ENCODE peak calls at places on chromosomes 11 and 22, in ten cellular contexts. Q, P, B, T, J, D, Z, L, G and E are unnamed samples.

GRCh38 chr22:35342390-35342789 is 38.5 kb upstream of the HMOX1 start:
- DNase-seq in Z (no peak), J (no peak), Q (no peak), T (no peak), B (no peak), D (no peak), L (no peak), P (no peak), G (no peak), E (no peak)

GRCh38 chr11:9037046-9037780 is 33.4 kb upstream of the NRIP3 start:
- DNase-seq in L (no peak), B (no peak), G (no peak), Q (no peak), Z (no peak), T (no peak), P (no peak), J (no peak), D (no peak), E (no peak)

GRCh38 chr11:113316251-113316650 is 1.9 kb downstream of the TTC12 start:
- DNase-seq in Z (no peak), D (no peak), B (no peak), P (no peak), G (no peak), J (no peak), L (no peak), Q (no peak), T (no peak), E (peak; percentile 70)

GRCh38 chr11:67056640-67057409 is at the start of gene RHOD:
- DNase-seq in Z (peak; percentile 31), D (peak; percentile 61), Q (peak; percentile 26), T (no peak), L (no peak), J (no peak), P (no peak), G (no peak), B (no peak), E (no peak)

GRCh38 chr11:126157326-126158030 is 54.0 kb downstream of the RPUSD4 start:
- DNase-seq in Z (no peak), P (no peak), Q (no peak), D (no peak), J (no peak), G (no peak), B (no peak), T (no peak), L (no peak), E (no peak)

GRCh38 chr11:69542314-69543168 is 61.1 kb downstream of the LINC01488 start:
- DNase-seq in T (no peak), P (no peak), Q (no peak), B (no peak), G (no peak), J (no peak), Z (no peak), L (no peak), D (no peak), E (no peak)

GRCh38 chr11:125091247-125091876 is 20.1 kb downstream of the TMEM218 start:
- DNase-seq in Q (no peak), J (no peak), T (peak; percentile 34), Z (no peak), L (no peak), B (no peak), D (peak; percentile 16), G (peak; percentile 52), P (peak; percentile 58), E (peak; percentile 28)

GRCh38 chr11:76605338-76606074 is 65.0 kb downstream of the LRRC32 start:
- DNase-seq in J (no peak), G (no peak), T (no peak), B (no peak), P (no peak), L (no peak), Q (no peak), Z (no peak), D (peak; percentile 33), E (no peak)

GRCh38 chr22:45878051-45878764 is 98.8 kb downstream of the WNT7B start:
- DNase-seq in Q (no peak), B (no peak), T (no peak), L (no peak), J (no peak), D (no peak), G (peak; percentile 37), Z (no peak), P (no peak), E (no peak)

GRCh38 chr22:31349960-31350359 is 3.8 kb upstream of the PATZ1 start:
- DNase-seq in T (no peak), D (no peak), Q (no peak), P (no peak), L (no peak), J (no peak), Z (no peak), G (no peak), B (no peak), E (no peak)

GRCh38 chr11:129973809-129974208 is 28.8 kb downstream of the PRDM10 start:
- DNase-seq in G (no peak), P (no peak), B (no peak), J (no peak), D (no peak), Z (no peak), L (no peak), Q (no peak), T (no peak), E (no peak)

GRCh38 chr11:69113226-69113625 is 42.5 kb upstream of the SMIM38 start:
- DNase-seq in P (no peak), G (no peak), B (no peak), T (no peak), Z (no peak), Q (no peak), L (no peak), J (no peak), D (no peak), E (no peak)

GRCh38 chr11:77211594-77212251 is 83.7 kb downstream of the MYO7A start:
- DNase-seq in L (no peak), D (no peak), J (no peak), P (no peak), G (no peak), Z (no peak), Q (no peak), T (no peak), B (no peak), E (no peak)

GRCh38 chr11:104728927-104729326 is 169.3 kb downstream of the CASP12 start:
- DNase-seq in B (no peak), Z (no peak), J (no peak), D (no peak), L (no peak), Q (no peak), T (no peak), P (no peak), G (no peak), E (no peak)

GRCh38 chr22:19488884-19489843 is 9.4 kb downstream of the CDC45 start:
- DNase-seq in B (no peak), Z (no peak), Q (no peak), J (no peak), L (no peak), T (no peak), D (no peak), P (no peak), G (no peak), E (no peak)

GRCh38 chr11:3867209-3868071 is 12.0 kb downstream of the STIM1 start:
- DNase-seq in D (no peak), P (no peak), G (no peak), Q (no peak), J (no peak), B (peak; percentile 7), L (no peak), Z (no peak), T (no peak), E (no peak)

GRCh38 chr11:68775951-68776388 is 24.6 kb upstream of the TESMIN start:
- DNase-seq in Z (no peak), G (no peak), D (no peak), Q (no peak), J (no peak), T (no peak), L (no peak), B (no peak), P (no peak), E (no peak)

GRCh38 chr22:19523240-19524169 is 705 bp downstream of the CLDN5 start:
- DNase-seq in P (no peak), Q (peak; percentile 30), J (no peak), B (no peak), Z (peak; percentile 22), G (no peak), L (no peak), D (no peak), T (peak; percentile 53), E (no peak)

GRCh38 chr11:3954448-3955298 is 99.2 kb downstream of the STIM1 start:
- DNase-seq in L (no peak), Q (no peak), D (no peak), J (no peak), G (no peak), B (no peak), T (no peak), Z (no peak), P (no peak), E (no peak)

GRCh38 chr11:14026961-14027360 is 64.4 kb downstream of the SPON1 start:
- DNase-seq in B (no peak), T (no peak), P (no peak), L (no peak), D (no peak), Z (no peak), J (no peak), G (no peak), Q (no peak), E (no peak)

GRCh38 chr11:108198833-108199232 is 23.6 kb downstream of the NPAT start:
- DNase-seq in L (no peak), B (no peak), Q (no peak), G (no peak), J (no peak), Z (no peak), P (no peak), T (no peak), D (no peak), E (no peak)

GRCh38 chr11:130522284-130522961 is 74.0 kb downstream of the ADAMTS15 start:
- DNase-seq in D (peak; percentile 70), Q (no peak), Z (no peak), T (peak; percentile 86), G (no peak), L (no peak), P (peak; percentile 84), B (no peak), J (peak; percentile 58), E (no peak)

GRCh38 chr11:68354181-68354872 is 41.9 kb downstream of the LRP5 start:
- DNase-seq in T (peak; percentile 49), J (no peak), P (peak; percentile 85), L (no peak), Q (no peak), Z (no peak), G (no peak), D (peak; percentile 91), B (no peak), E (no peak)

GRCh38 chr11:125429174-125429707 is 66.8 kb downstream of the FEZ1 start:
- DNase-seq in B (peak; percentile 44), Z (peak; percentile 40), J (peak; percentile 27), G (peak; percentile 42), Q (peak; percentile 12), T (no peak), P (no peak), D (peak; percentile 40), L (peak; percentile 30), E (no peak)

GRCh38 chr22:37898441-37899181 is 7.5 kb upstream of the MICALL1 start:
- DNase-seq in Z (no peak), P (no peak), J (peak; percentile 77), G (no peak), L (no peak), B (no peak), D (no peak), T (no peak), Q (no peak), E (no peak)

GRCh38 chr11:94544832-94545640 is 1.3 kb downstream of the FUT4 start:
- DNase-seq in D (peak; percentile 53), Z (no peak), Q (peak; percentile 6), P (no peak), G (peak; percentile 19), B (no peak), L (no peak), J (peak; percentile 35), T (no peak), E (no peak)

GRCh38 chr11:22343411-22344032 is 5.3 kb downstream of the SLC17A6 start:
- DNase-seq in B (no peak), G (peak; percentile 83), T (no peak), Q (no peak), P (no peak), D (no peak), Z (no peak), L (no peak), J (no peak), E (no peak)

GRCh38 chr11:65792456-65792855 is 5.6 kb downstream of the OVOL1 start:
- DNase-seq in Q (no peak), P (no peak), T (no peak), Z (no peak), B (no peak), J (no peak), D (peak; percentile 33), G (no peak), L (no peak), E (no peak)